ENCODE peak calls at places on chromosomes 6 and 20, in eight cellular contexts. One of them, this sample, is unnamed.

GRCh38 chr20:13681248-13682125 is 42.8 kb upstream of the TASP1 start:
- DNase-seq in tibial nerve: no peak
- DNase-seq in H9: no peak
- DNase-seq in HL-60: no peak
- DNase-seq in CD8-positive, alpha-beta T cell: no peak
- DNase-seq in A673: no peak
- DNase-seq in small intestine: peak; percentile 79
- DNase-seq in neural progenitor cell: no peak
- DNase-seq in this sample: no peak

GRCh38 chr6:11209941-11210340 is 22.5 kb downstream of the NEDD9 start:
- DNase-seq in tibial nerve: no peak
- DNase-seq in H9: no peak
- DNase-seq in HL-60: no peak
- DNase-seq in CD8-positive, alpha-beta T cell: no peak
- DNase-seq in A673: peak; percentile 73
- DNase-seq in small intestine: no peak
- DNase-seq in neural progenitor cell: no peak
- DNase-seq in this sample: no peak

GRCh38 chr6:116190550-116190949 is 63.3 kb downstream of the TSPYL4 start:
- DNase-seq in tibial nerve: no peak
- DNase-seq in H9: no peak
- DNase-seq in HL-60: no peak
- DNase-seq in CD8-positive, alpha-beta T cell: no peak
- DNase-seq in A673: peak; percentile 7
- DNase-seq in small intestine: no peak
- DNase-seq in neural progenitor cell: no peak
- DNase-seq in this sample: peak; percentile 70

GRCh38 chr20:58793512-58794420 is 56.9 kb downstream of the GNAS-AS1 start:
- DNase-seq in tibial nerve: no peak
- DNase-seq in H9: no peak
- DNase-seq in HL-60: no peak
- DNase-seq in CD8-positive, alpha-beta T cell: no peak
- DNase-seq in A673: no peak
- DNase-seq in small intestine: no peak
- DNase-seq in neural progenitor cell: no peak
- DNase-seq in this sample: no peak

GRCh38 chr20:1826046-1826445 is 69.2 kb upstream of the SIRPA start:
- DNase-seq in tibial nerve: no peak
- DNase-seq in H9: no peak
- DNase-seq in HL-60: peak; percentile 50
- DNase-seq in CD8-positive, alpha-beta T cell: no peak
- DNase-seq in A673: no peak
- DNase-seq in small intestine: no peak
- DNase-seq in neural progenitor cell: no peak
- DNase-seq in this sample: no peak

GRCh38 chr6:127058027-127058426 is 60.4 kb upstream of the RSPO3 start:
- DNase-seq in tibial nerve: no peak
- DNase-seq in H9: no peak
- DNase-seq in HL-60: no peak
- DNase-seq in CD8-positive, alpha-beta T cell: no peak
- DNase-seq in A673: peak; percentile 30
- DNase-seq in small intestine: no peak
- DNase-seq in neural progenitor cell: no peak
- DNase-seq in this sample: no peak

GRCh38 chr6:85419046-85419759 is 30.7 kb upstream of the NT5E start:
- DNase-seq in tibial nerve: no peak
- DNase-seq in H9: no peak
- DNase-seq in HL-60: no peak
- DNase-seq in CD8-positive, alpha-beta T cell: no peak
- DNase-seq in A673: no peak
- DNase-seq in small intestine: no peak
- DNase-seq in neural progenitor cell: no peak
- DNase-seq in this sample: no peak

GRCh38 chr6:150238857-150239407 is 96.1 kb downstream of the PPP1R14C start:
- DNase-seq in tibial nerve: no peak
- DNase-seq in H9: no peak
- DNase-seq in HL-60: no peak
- DNase-seq in CD8-positive, alpha-beta T cell: no peak
- DNase-seq in A673: no peak
- DNase-seq in small intestine: no peak
- DNase-seq in neural progenitor cell: no peak
- DNase-seq in this sample: no peak

GRCh38 chr6:151448623-151449022 is 3.3 kb downstream of the RMND1 start:
- DNase-seq in tibial nerve: no peak
- DNase-seq in H9: no peak
- DNase-seq in HL-60: no peak
- DNase-seq in CD8-positive, alpha-beta T cell: no peak
- DNase-seq in A673: peak; percentile 14
- DNase-seq in small intestine: no peak
- DNase-seq in neural progenitor cell: peak; percentile 9
- DNase-seq in this sample: no peak

GRCh38 chr6:160022793-160023192 is 53.9 kb downstream of the IGF2R start:
- DNase-seq in tibial nerve: no peak
- DNase-seq in H9: no peak
- DNase-seq in HL-60: no peak
- DNase-seq in CD8-positive, alpha-beta T cell: no peak
- DNase-seq in A673: no peak
- DNase-seq in small intestine: no peak
- DNase-seq in neural progenitor cell: no peak
- DNase-seq in this sample: no peak

GRCh38 chr6:50087231-50087954 is 37.7 kb upstream of the DEFB112 start:
- DNase-seq in tibial nerve: no peak
- DNase-seq in H9: no peak
- DNase-seq in HL-60: no peak
- DNase-seq in CD8-positive, alpha-beta T cell: no peak
- DNase-seq in A673: no peak
- DNase-seq in small intestine: no peak
- DNase-seq in neural progenitor cell: peak; percentile 15
- DNase-seq in this sample: peak; percentile 59

GRCh38 chr20:19566226-19566960 is 191.7 kb upstream of the RIN2 start:
- DNase-seq in tibial nerve: no peak
- DNase-seq in H9: no peak
- DNase-seq in HL-60: no peak
- DNase-seq in CD8-positive, alpha-beta T cell: no peak
- DNase-seq in A673: no peak
- DNase-seq in small intestine: no peak
- DNase-seq in neural progenitor cell: no peak
- DNase-seq in this sample: no peak

GRCh38 chr20:57392512-57393271 is 1.5 kb downstream of the RBM38 start:
- DNase-seq in tibial nerve: no peak
- DNase-seq in H9: no peak
- DNase-seq in HL-60: peak; percentile 72
- DNase-seq in CD8-positive, alpha-beta T cell: peak; percentile 83
- DNase-seq in A673: no peak
- DNase-seq in small intestine: peak; percentile 71
- DNase-seq in neural progenitor cell: no peak
- DNase-seq in this sample: no peak

GRCh38 chr6:136304410-136304809 is 14.8 kb upstream of the BCLAF1 start:
- DNase-seq in tibial nerve: no peak
- DNase-seq in H9: no peak
- DNase-seq in HL-60: no peak
- DNase-seq in CD8-positive, alpha-beta T cell: no peak
- DNase-seq in A673: no peak
- DNase-seq in small intestine: no peak
- DNase-seq in neural progenitor cell: no peak
- DNase-seq in this sample: no peak

GRCh38 chr6:150298029-150298380 is 70.8 kb upstream of the IYD start:
- DNase-seq in tibial nerve: no peak
- DNase-seq in H9: no peak
- DNase-seq in HL-60: no peak
- DNase-seq in CD8-positive, alpha-beta T cell: no peak
- DNase-seq in A673: no peak
- DNase-seq in small intestine: no peak
- DNase-seq in neural progenitor cell: no peak
- DNase-seq in this sample: no peak

GRCh38 chr6:132648356-132648755 is 10.6 kb downstream of the TAAR1 start:
- DNase-seq in tibial nerve: no peak
- DNase-seq in H9: no peak
- DNase-seq in HL-60: no peak
- DNase-seq in CD8-positive, alpha-beta T cell: no peak
- DNase-seq in A673: no peak
- DNase-seq in small intestine: no peak
- DNase-seq in neural progenitor cell: no peak
- DNase-seq in this sample: no peak

GRCh38 chr20:47038581-47039560 is 144.2 kb downstream of the EYA2 start:
- DNase-seq in tibial nerve: peak; percentile 22
- DNase-seq in H9: no peak
- DNase-seq in HL-60: no peak
- DNase-seq in CD8-positive, alpha-beta T cell: no peak
- DNase-seq in A673: no peak
- DNase-seq in small intestine: no peak
- DNase-seq in neural progenitor cell: no peak
- DNase-seq in this sample: no peak

GRCh38 chr6:158765509-158766068 is 53.6 kb downstream of the EZR start:
- DNase-seq in tibial nerve: no peak
- DNase-seq in H9: no peak
- DNase-seq in HL-60: no peak
- DNase-seq in CD8-positive, alpha-beta T cell: no peak
- DNase-seq in A673: no peak
- DNase-seq in small intestine: no peak
- DNase-seq in neural progenitor cell: no peak
- DNase-seq in this sample: no peak

GRCh38 chr6:130810307-130811030 is 16.7 kb upstream of the SMLR1 start:
- DNase-seq in tibial nerve: no peak
- DNase-seq in H9: no peak
- DNase-seq in HL-60: no peak
- DNase-seq in CD8-positive, alpha-beta T cell: no peak
- DNase-seq in A673: no peak
- DNase-seq in small intestine: no peak
- DNase-seq in neural progenitor cell: peak; percentile 9
- DNase-seq in this sample: peak; percentile 6

GRCh38 chr20:3660262-3661059 is 2.7 kb downstream of the GFRA4 start:
- DNase-seq in tibial nerve: no peak
- DNase-seq in H9: peak; percentile 26
- DNase-seq in HL-60: no peak
- DNase-seq in CD8-positive, alpha-beta T cell: no peak
- DNase-seq in A673: no peak
- DNase-seq in small intestine: no peak
- DNase-seq in neural progenitor cell: no peak
- DNase-seq in this sample: no peak

GRCh38 chr6:53929340-53930120 is 134.7 kb downstream of the LRRC1 start:
- DNase-seq in tibial nerve: no peak
- DNase-seq in H9: no peak
- DNase-seq in HL-60: no peak
- DNase-seq in CD8-positive, alpha-beta T cell: no peak
- DNase-seq in A673: no peak
- DNase-seq in small intestine: no peak
- DNase-seq in neural progenitor cell: no peak
- DNase-seq in this sample: no peak

GRCh38 chr6:102619585-102619984 is 1226.1 kb downstream of the GRIK2 start:
- DNase-seq in tibial nerve: no peak
- DNase-seq in H9: no peak
- DNase-seq in HL-60: peak; percentile 5
- DNase-seq in CD8-positive, alpha-beta T cell: no peak
- DNase-seq in A673: peak; percentile 65
- DNase-seq in small intestine: no peak
- DNase-seq in neural progenitor cell: peak; percentile 32
- DNase-seq in this sample: no peak

GRCh38 chr6:122712093-122712863 is 67.2 kb upstream of the FABP7 start:
- DNase-seq in tibial nerve: no peak
- DNase-seq in H9: no peak
- DNase-seq in HL-60: no peak
- DNase-seq in CD8-positive, alpha-beta T cell: no peak
- DNase-seq in A673: no peak
- DNase-seq in small intestine: no peak
- DNase-seq in neural progenitor cell: no peak
- DNase-seq in this sample: no peak
- H3K27ac ChIP-seq in tibial nerve: no peak overlapping the region
- H3K27ac ChIP-seq in H9: no peak overlapping the region
- H3K27ac ChIP-seq in HL-60: peak overlapping the region; percentile 75
- H3K27ac ChIP-seq in CD8-positive, alpha-beta T cell: no peak overlapping the region
- H3K27ac ChIP-seq in A673: no peak overlapping the region
- H3K27ac ChIP-seq in small intestine: no peak overlapping the region
- H3K27ac ChIP-seq in neural progenitor cell: no peak overlapping the region
- H3K27ac ChIP-seq in this sample: no peak overlapping the region

GRCh38 chr6:25008707-25009106 is 72.9 kb upstream of the RIPOR2 start:
- DNase-seq in tibial nerve: no peak
- DNase-seq in H9: no peak
- DNase-seq in HL-60: no peak
- DNase-seq in CD8-positive, alpha-beta T cell: no peak
- DNase-seq in A673: no peak
- DNase-seq in small intestine: no peak
- DNase-seq in neural progenitor cell: no peak
- DNase-seq in this sample: no peak
- H3K27ac ChIP-seq in tibial nerve: no peak overlapping the region
- H3K27ac ChIP-seq in H9: no peak overlapping the region
- H3K27ac ChIP-seq in HL-60: no peak overlapping the region
- H3K27ac ChIP-seq in CD8-positive, alpha-beta T cell: no peak overlapping the region
- H3K27ac ChIP-seq in A673: no peak overlapping the region
- H3K27ac ChIP-seq in small intestine: no peak overlapping the region
- H3K27ac ChIP-seq in neural progenitor cell: no peak overlapping the region
- H3K27ac ChIP-seq in this sample: no peak overlapping the region

DNA sequence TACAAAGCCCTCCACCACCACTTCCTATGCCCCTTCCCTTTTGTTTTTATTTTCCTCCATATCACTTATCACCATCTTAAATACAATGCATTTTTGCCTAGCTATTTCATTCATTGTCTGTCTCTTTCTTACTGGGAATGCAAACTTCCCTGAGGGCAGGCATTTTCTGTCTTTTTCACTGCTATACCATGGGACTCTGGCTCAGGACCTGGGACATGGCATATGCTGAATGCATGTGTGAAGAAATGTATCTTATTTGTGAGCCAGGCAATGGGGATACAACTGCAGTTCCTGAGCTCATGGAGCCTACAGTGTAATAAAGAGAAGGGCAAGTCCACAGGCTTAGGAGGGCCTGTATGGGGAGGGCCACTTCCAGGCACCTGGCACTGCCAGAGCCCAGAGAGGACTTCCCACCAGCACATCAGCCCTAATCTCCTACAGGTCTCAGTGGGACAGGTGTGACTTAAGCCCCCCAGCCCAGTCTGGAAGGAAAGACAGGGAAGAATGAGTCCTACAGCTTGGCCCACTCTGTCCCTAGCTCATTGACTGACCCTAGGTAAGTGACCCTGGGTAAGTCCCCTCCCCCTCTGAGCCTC is 43.2 kb downstream of the TFEB start:
- DNase-seq in tibial nerve: no peak
- DNase-seq in H9: no peak
- DNase-seq in HL-60: no peak
- DNase-seq in CD8-positive, alpha-beta T cell: no peak
- DNase-seq in A673: no peak
- DNase-seq in small intestine: no peak
- DNase-seq in neural progenitor cell: no peak
- DNase-seq in this sample: no peak
- H3K27ac ChIP-seq in tibial nerve: no peak overlapping the region
- H3K27ac ChIP-seq in H9: no peak overlapping the region
- H3K27ac ChIP-seq in HL-60: no peak overlapping the region
- H3K27ac ChIP-seq in CD8-positive, alpha-beta T cell: no peak overlapping the region
- H3K27ac ChIP-seq in A673: no peak overlapping the region
- H3K27ac ChIP-seq in small intestine: no peak overlapping the region
- H3K27ac ChIP-seq in neural progenitor cell: no peak overlapping the region
- H3K27ac ChIP-seq in this sample: no peak overlapping the region

DNA sequence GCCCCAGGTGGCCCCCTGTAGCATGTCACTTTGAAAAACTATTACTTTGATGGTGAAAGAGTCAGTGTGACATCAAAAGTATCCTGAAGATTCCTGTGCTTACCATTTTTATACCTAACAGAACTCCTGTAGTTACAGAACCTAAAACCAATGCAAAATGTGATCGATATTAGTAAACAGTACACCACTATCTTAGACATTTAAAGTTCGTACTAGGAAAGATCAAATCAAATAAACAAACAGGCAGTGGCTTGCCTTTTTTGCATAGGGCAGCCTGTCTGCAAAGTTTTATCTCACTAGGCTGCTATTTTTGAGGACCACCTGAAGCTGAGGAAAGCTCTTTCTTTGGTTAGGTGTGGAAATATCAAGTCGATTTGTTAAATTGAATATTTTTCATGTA is 944.0 kb upstream of the CITED2 start:
- DNase-seq in tibial nerve: no peak
- DNase-seq in H9: no peak
- DNase-seq in HL-60: no peak
- DNase-seq in CD8-positive, alpha-beta T cell: no peak
- DNase-seq in A673: no peak
- DNase-seq in small intestine: no peak
- DNase-seq in neural progenitor cell: no peak
- DNase-seq in this sample: no peak
- H3K27ac ChIP-seq in tibial nerve: no peak overlapping the region
- H3K27ac ChIP-seq in H9: no peak overlapping the region
- H3K27ac ChIP-seq in HL-60: no peak overlapping the region
- H3K27ac ChIP-seq in CD8-positive, alpha-beta T cell: no peak overlapping the region
- H3K27ac ChIP-seq in A673: no peak overlapping the region
- H3K27ac ChIP-seq in small intestine: no peak overlapping the region
- H3K27ac ChIP-seq in neural progenitor cell: no peak overlapping the region
- H3K27ac ChIP-seq in this sample: no peak overlapping the region

This sample was measured in AG04450.